ENCODE peak calls at places on chromosomes 7 and 10, in nine cellular contexts. F, P, J, Q, X, V, A, E and O are unnamed samples.

GRCh38 chr7:155167706-155168365 is 97.7 kb downstream of the HTR5A start:
- DNase-seq in V (no peak), X (no peak), Q (no peak), F (no peak), E (no peak), P (no peak), A (no peak), J (no peak), O (no peak)

GRCh38 chr7:133529861-133530260 is 277.0 kb downstream of the EXOC4 start:
- DNase-seq in F (no peak), V (no peak), P (no peak), X (no peak), J (peak), E (no peak), A (no peak), Q (no peak), O (no peak)

GRCh38 chr7:148903504-148903903 is 19.4 kb upstream of the EZH2 start:
- DNase-seq in X (no peak), J (no peak), P (no peak), E (no peak), V (no peak), F (no peak), A (no peak), Q (no peak), O (no peak)

GRCh38 chr7:26013551-26014083 is 138.4 kb upstream of the NFE2L3 start:
- DNase-seq in F (peak), A (no peak), E (no peak), Q (peak), X (no peak), V (no peak), P (no peak), J (no peak), O (no peak)

GRCh38 chr7:17983238-17984088 is 43.2 kb upstream of the SNX13 start:
- DNase-seq in A (no peak), F (no peak), X (no peak), E (no peak), J (no peak), V (no peak), P (no peak), Q (no peak), O (no peak)

GRCh38 chr10:62844280-62845011 is 28.3 kb upstream of the EGR2 start:
- DNase-seq in J (no peak), V (no peak), A (no peak), P (no peak), X (no peak), Q (no peak), E (no peak), F (no peak), O (no peak)

GRCh38 chr7:120996333-120996982 is 7.9 kb downstream of the CPED1 start:
- DNase-seq in X (no peak), J (no peak), F (peak), V (peak), P (peak), E (peak), A (no peak), Q (peak), O (peak)

GRCh38 chr7:50359995-50360925 is 55.7 kb downstream of the IKZF1 start:
- DNase-seq in X (no peak), Q (peak), A (no peak), F (no peak), J (no peak), E (no peak), V (no peak), P (peak), O (peak)

GRCh38 chr7:140061607-140061930 is 1.2 kb downstream of the PARP12 start:
- DNase-seq in E (no peak), F (no peak), V (no peak), Q (no peak), A (no peak), J (no peak), X (no peak), P (no peak), O (no peak)

GRCh38 chr10:119378737-119379067 is 163.8 kb downstream of the RGS10 start:
- DNase-seq in E (no peak), P (no peak), V (no peak), F (no peak), J (no peak), Q (peak), X (no peak), A (no peak), O (peak)

GRCh38 chr7:7919449-7919945 is 49.1 kb upstream of the GLCCI1 start:
- DNase-seq in P (no peak), X (no peak), F (no peak), J (no peak), V (no peak), Q (no peak), A (no peak), E (no peak), O (no peak)

GRCh38 chr7:103011650-103012049 is 62.9 kb downstream of the FBXL13 start:
- DNase-seq in Q (no peak), P (no peak), F (no peak), V (no peak), X (no peak), A (no peak), E (no peak), J (no peak), O (no peak)

GRCh38 chr7:18467011-18467410 is 28.5 kb upstream of the HDAC9 start:
- DNase-seq in Q (no peak), P (no peak), X (no peak), F (no peak), A (no peak), V (no peak), E (no peak), J (no peak), O (no peak)

GRCh38 chr7:33129806-33130153 is 416 bp downstream of the BBS9 start:
- DNase-seq in J (no peak), X (no peak), P (no peak), A (no peak), V (no peak), E (no peak), Q (no peak), F (no peak), O (no peak)

GRCh38 chr7:137994091-137994688 is 7.7 kb downstream of the CREB3L2 start:
- DNase-seq in J (no peak), Q (no peak), X (no peak), E (no peak), A (no peak), V (no peak), F (peak), P (no peak), O (no peak)